ENCODE peak calls at places on chromosomes 1 and 21, in nine cellular contexts. P is anterior cingulate cortex; A is EL; C is GM13976; M is activated naive CD4-positive, alpha-beta T cell; I is mucosa of descending colon; U is uterus; K is hypothalamus; B is T follicular helper cell. V is an unnamed sample.

GRCh38 chr1:151061012-151061401 is 810 bp downstream of the MLLT11 start:
- DNase-seq in M (no peak), C (no peak), K (no peak), A (peak), P (peak), U (no peak), B (no peak), I (no peak), V (no peak)

GRCh38 chr1:163142152-163142551 is 60.6 kb downstream of the RGS5 start:
- DNase-seq in M (no peak), I (no peak), B (no peak), A (no peak), P (no peak), C (no peak), K (no peak), U (no peak), V (no peak)

GRCh38 chr1:43796111-43796581 is 88.8 kb downstream of the ST3GAL3 start:
- DNase-seq in C (no peak), A (peak), I (no peak), K (no peak), U (no peak), P (no peak), B (no peak), M (no peak), V (no peak)

GRCh38 chr1:52416811-52417210 is 12.4 kb downstream of the PRPF38A start:
- DNase-seq in K (no peak), P (no peak), U (no peak), B (no peak), I (no peak), M (no peak), A (no peak), C (no peak), V (no peak)

GRCh38 chr1:11982010-11982392 is 1.8 kb downstream of the MFN2 start:
- DNase-seq in I (no peak), C (no peak), B (no peak), A (peak), P (no peak), U (no peak), M (no peak), K (no peak), V (no peak)

GRCh38 chr21:37614351-37614875 is 247.8 kb downstream of the DYRK1A start:
- DNase-seq in P (no peak), I (no peak), M (no peak), U (no peak), K (no peak), B (no peak), C (no peak), A (no peak), V (no peak)

GRCh38 chr21:41008971-41009370 is 159.0 kb upstream of the BACE2 start:
- DNase-seq in A (no peak), U (no peak), C (no peak), P (no peak), B (no peak), K (no peak), I (no peak), M (no peak), V (no peak)

GRCh38 chr1:155037851-155038441 is 4.3 kb downstream of the DCST1 start:
- DNase-seq in P (no peak), B (no peak), U (no peak), A (no peak), M (no peak), K (no peak), I (peak), C (no peak), V (no peak)

GRCh38 chr1:95041491-95042165 is 31.1 kb downstream of the ALG14 start:
- DNase-seq in I (peak), M (no peak), B (no peak), A (peak), P (no peak), K (no peak), C (peak), U (peak), V (no peak)

GRCh38 chr21:44454747-44455523 is at the start of gene LRRC3:
- DNase-seq in C (peak), U (peak), B (peak), M (peak), A (peak), K (no peak), P (no peak), I (peak), V (peak)

GRCh38 chr21:28833181-28833580 is 159.5 kb downstream of the LTN1 start:
- DNase-seq in M (no peak), B (no peak), C (no peak), K (no peak), U (no peak), P (no peak), I (no peak), A (peak), V (no peak)

GRCh38 chr1:93675931-93676330 is 5.7 kb downstream of the BCAR3 start:
- DNase-seq in K (no peak), C (no peak), I (no peak), A (no peak), B (no peak), M (no peak), U (no peak), P (no peak), V (no peak)

GRCh38 chr1:202107801-202108731 is 14.7 kb upstream of the GPR37L1 start:
- DNase-seq in P (no peak), I (peak), U (no peak), M (no peak), K (no peak), C (no peak), A (no peak), B (no peak), V (no peak)

GRCh38 chr1:44655609-44656008 is 18.7 kb downstream of the TMEM53 start:
- DNase-seq in U (no peak), I (no peak), C (peak), P (no peak), K (no peak), A (peak), B (no peak), M (no peak), V (no peak)

GRCh38 chr21:42474982-42475381 is 21.0 kb downstream of the RSPH1 start:
- DNase-seq in K (no peak), B (no peak), U (no peak), A (peak), M (no peak), I (peak), C (no peak), P (no peak), V (no peak)

GRCh38 chr1:178724386-178724733 is 684 bp upstream of the RALGPS2 start:
- DNase-seq in A (no peak), I (no peak), U (no peak), B (no peak), K (no peak), P (no peak), C (no peak), M (no peak), V (no peak)

GRCh38 chr1:36542962-36543515 is 60.3 kb upstream of the CSF3R start:
- DNase-seq in M (no peak), A (no peak), B (no peak), I (no peak), K (no peak), C (no peak), U (no peak), P (no peak), V (no peak)

GRCh38 chr1:185720633-185721272 is 13.4 kb upstream of the HMCN1 start:
- DNase-seq in P (no peak), C (no peak), I (no peak), B (no peak), M (no peak), U (no peak), K (no peak), A (peak), V (no peak)

V was measured in central memory CD8-positive, alpha-beta T cell.